ENCODE peak calls at places on chromosomes 11 and 22, in four cellular contexts. Q, T, K and R are unnamed samples.

GRCh38 chr11:20479399-20479974 is 92.0 kb downstream of the PRMT3 start:
- DNase-seq in Q (no peak), T (no peak), K (no peak), R (no peak)

GRCh38 chr11:106468531-106468930 is 391.1 kb downstream of the AASDHPPT start:
- DNase-seq in Q (no peak), T (no peak), K (no peak), R (no peak)

GRCh38 chr11:69076129-69076791 is 27.5 kb downstream of the TPCN2 start:
- DNase-seq in Q (no peak), T (no peak), K (no peak), R (no peak)

GRCh38 chr11:108786281-108786990 is 121.6 kb downstream of the DDX10 start:
- DNase-seq in Q (no peak), T (no peak), K (no peak), R (no peak)

GRCh38 chr22:29053048-29053702 is 8.5 kb downstream of the C22orf31 start:
- DNase-seq in Q (no peak), T (no peak), K (no peak), R (no peak)

GRCh38 chr11:73184953-73185671 is 33.0 kb upstream of the P2RY2 start:
- DNase-seq in Q (peak; percentile 84), T (peak; percentile 52), K (no peak), R (no peak)

GRCh38 chr22:40178417-40179409 is 988 bp downstream of the TNRC6B start:
- DNase-seq in Q (no peak), T (peak; percentile 31), K (no peak), R (no peak)

GRCh38 chr11:16561150-16561549 is 177.3 kb upstream of the C11orf58 start:
- DNase-seq in Q (no peak), T (no peak), K (no peak), R (no peak)

GRCh38 chr11:128874406-128874805 is 7.3 kb upstream of the KCNJ1 start:
- DNase-seq in Q (no peak), T (no peak), K (no peak), R (no peak)

GRCh38 chr22:42758929-42759629 is 38.4 kb upstream of the A4GALT start:
- DNase-seq in Q (no peak), T (no peak), K (no peak), R (no peak)

GRCh38 chr11:31803813-31804438 is 7.2 kb downstream of the PAX6 start:
- DNase-seq in Q (no peak), T (no peak), K (no peak), R (no peak)

GRCh38 chr11:114233755-114234154 is 62.4 kb upstream of the NNMT start:
- DNase-seq in Q (no peak), T (no peak), K (no peak), R (no peak)

GRCh38 chr11:112321521-112322172 is 61.0 kb upstream of the PLET1 start:
- DNase-seq in Q (no peak), T (peak; percentile 23), K (peak; percentile 47), R (no peak)

GRCh38 chr11:77340501-77340900 is 39.0 kb upstream of the GDPD4 start:
- DNase-seq in Q (no peak), T (no peak), K (no peak), R (no peak)

GRCh38 chr11:26551186-26551801 is 20.8 kb downstream of the MUC15 start:
- DNase-seq in Q (no peak), T (no peak), K (no peak), R (no peak)

GRCh38 chr11:69131644-69132300 is 24.0 kb upstream of the SMIM38 start:
- DNase-seq in Q (peak; percentile 89), T (peak; percentile 80), K (no peak), R (peak; percentile 94)

GRCh38 chr11:4054643-4055042 is 40.0 kb upstream of the RRM1 start:
- DNase-seq in Q (no peak), T (no peak), K (no peak), R (no peak)

GRCh38 chr11:130299978-130300377 is 14.7 kb downstream of the ZBTB44 start:
- DNase-seq in Q (no peak), T (no peak), K (no peak), R (no peak)

GRCh38 chr11:71204294-71204693 is 48.1 kb downstream of the SHANK2 start:
- DNase-seq in Q (no peak), T (no peak), K (no peak), R (no peak)

GRCh38 chr11:43921561-43922294 is 20.7 kb upstream of the C11orf96 start:
- DNase-seq in Q (no peak), T (no peak), K (no peak), R (no peak)

GRCh38 chr11:102680945-102681344 is 24.6 kb downstream of the MMP27 start:
- DNase-seq in Q (no peak), T (no peak), K (no peak), R (no peak)

GRCh38 chr11:73372371-73372993 is 3.7 kb upstream of the RELT start:
- DNase-seq in Q (peak; percentile 66), T (peak; percentile 25), K (no peak), R (no peak)

GRCh38 chr11:113730887-113731726 is 25.0 kb upstream of the TMPRSS5 start:
- DNase-seq in Q (peak; percentile 60), T (peak; percentile 47), K (no peak), R (peak; percentile 44)

GRCh38 chr11:90250970-90251369 is 28.1 kb upstream of the CHORDC1 start:
- DNase-seq in Q (no peak), T (peak; percentile 72), K (no peak), R (no peak)

GRCh38 chr22:50695421-50696250 is 23.0 kb downstream of the SHANK3 start:
- DNase-seq in Q (no peak), T (no peak), K (no peak), R (no peak)

GRCh38 chr11:62778441-62778840 is 7.2 kb downstream of the TAF6L start:
- DNase-seq in Q (no peak), T (no peak), K (no peak), R (no peak)

GRCh38 chr11:67290801-67291200 is 1.7 kb downstream of the ANKRD13D start:
- DNase-seq in Q (no peak), T (no peak), K (no peak), R (no peak)

GRCh38 chr11:116379185-116379828 is 393.5 kb downstream of the BUD13 start:
- DNase-seq in Q (peak; percentile 81), T (peak; percentile 21), K (no peak), R (no peak)

GRCh38 chr22:49134076-49134475 is 693.6 kb downstream of the BRD1 start:
- DNase-seq in Q (no peak), T (no peak), K (no peak), R (no peak)
- H3K9ac ChIP-seq in Q (no peak overlapping the region), T (no peak overlapping the region), K (no peak overlapping the region), R (no peak overlapping the region)

GRCh38 chr11:12666905-12667304 is 7.3 kb upstream of the TEAD1 start:
- DNase-seq in Q (no peak), T (no peak), K (no peak), R (no peak)
- TF ChIP-seq SUZ12 in Q (no peak), T (no peak), K (no peak), R (no peak)

GRCh38 chr22:46775789-46776485 is 13.5 kb downstream of the TBC1D22A start:
- DNase-seq in Q (no peak), T (peak; percentile 43), K (no peak), R (no peak)

GRCh38 chr22:46776876-46777608 is 14.6 kb downstream of the TBC1D22A start:
- DNase-seq in Q (no peak), T (no peak), K (no peak), R (no peak)

GRCh38 chr22:46777609-46777970 is 15.1 kb downstream of the TBC1D22A start:
- DNase-seq in Q (no peak), T (no peak), K (no peak), R (no peak)

GRCh38 chr22:46775364-46775758 is 12.9 kb downstream of the TBC1D22A start:
- DNase-seq in Q (no peak), T (no peak), K (no peak), R (no peak)

DNA sequence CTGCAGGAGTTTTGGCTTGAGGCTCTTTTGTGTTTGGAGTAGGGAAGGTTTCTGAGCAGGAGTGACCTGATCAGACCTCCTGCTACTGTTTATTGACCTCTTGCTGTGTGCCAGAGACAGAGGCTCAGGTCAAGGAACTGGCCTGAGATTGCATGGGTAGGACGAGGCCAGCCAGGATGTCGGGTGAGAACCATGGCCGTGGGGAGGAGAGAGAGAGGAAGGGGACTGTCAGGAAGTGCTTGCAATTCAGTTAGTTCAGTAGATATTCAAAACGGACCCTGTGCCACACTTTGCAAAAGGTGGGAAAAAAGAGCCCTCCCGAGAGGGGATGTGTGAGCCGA is 14.0 kb downstream of the TBC1D22A start:
- DNase-seq in Q (no peak), T (no peak), K (no peak), R (no peak)
- H3K4me1 ChIP-seq in Q (peaks cover 13% of the 10 kb centered on the region), T (peaks cover 46% of the 10 kb centered on the region), K (peaks cover 51% of the 10 kb centered on the region), R (peaks cover 30% of the 10 kb centered on the region)

GRCh38 chr11:65781962-65782815 is 1.4 kb upstream of the AP5B1 start:
- DNase-seq in Q (no peak), T (no peak), K (no peak), R (no peak)
- H3K9ac ChIP-seq in Q (no peak overlapping the region), T (no peak overlapping the region), K (no peak overlapping the region), R (no peak overlapping the region)

GRCh38 chr11:2525941-2526807 is 81.4 kb downstream of the KCNQ1 start:
- DNase-seq in Q (no peak), T (no peak), K (no peak), R (no peak)

GRCh38 chr11:2528301-2529050 is 83.7 kb downstream of the KCNQ1 start:
- DNase-seq in Q (no peak), T (no peak), K (no peak), R (no peak)

GRCh38 chr11:2527621-2528291 is 82.9 kb downstream of the KCNQ1 start:
- DNase-seq in Q (no peak), T (no peak), K (no peak), R (no peak)

GRCh38 chr11:2525166-2525861 is 80.5 kb downstream of the KCNQ1 start:
- DNase-seq in Q (no peak), T (no peak), K (no peak), R (no peak)

GRCh38 chr11:2526808-2527381 is 82.1 kb downstream of the KCNQ1 start:
- DNase-seq in Q (peak; percentile 60), T (no peak), K (no peak), R (no peak)
- TF ChIP-seq SUZ12 in Q (no peak), T (no peak), K (no peak), R (no peak)

GRCh38 chr11:123304828-123305530 is 109.9 kb upstream of the CLMP start:
- DNase-seq in Q (no peak), T (no peak), K (no peak), R (no peak)

GRCh38 chr11:123305601-123306000 is 110.6 kb upstream of the CLMP start:
- DNase-seq in Q (no peak), T (no peak), K (no peak), R (no peak)

GRCh38 chr11:123302751-123303195 is 107.7 kb upstream of the CLMP start:
- DNase-seq in Q (no peak), T (no peak), K (peak; percentile 79), R (no peak)

GRCh38 chr11:123301696-123302400 is 106.8 kb upstream of the CLMP start:
- DNase-seq in Q (peak; percentile 93), T (no peak), K (peak; percentile 32), R (peak; percentile 57)

GRCh38 chr11:123303924-123304323 is 108.9 kb upstream of the CLMP start:
- DNase-seq in Q (no peak), T (no peak), K (peak; percentile 19), R (no peak)
- H3K4me1 ChIP-seq in Q (no peaks in the 10 kb centered on the region), T (no peaks in the 10 kb centered on the region), K (peaks cover 29% of the 10 kb centered on the region), R (peaks cover 2% of the 10 kb centered on the region)